ENCODE peak calls at places on chromosomes 5 and 9, in five cellular contexts. D, I, T, F and Z are unnamed samples.

GRCh38 chr5:117454716-117455212 is 880.1 kb upstream of the SEMA6A start:
- DNase-seq in D (no peak), I (no peak), T (no peak), F (peak), Z (no peak)

GRCh38 chr5:1297243-1297642 is 2.4 kb upstream of the TERT start:
- DNase-seq in D (no peak), I (no peak), T (no peak), F (no peak), Z (no peak)

GRCh38 chr5:115351356-115352195 is 55.1 kb upstream of the CCDC112 start:
- DNase-seq in D (no peak), I (no peak), T (peak), F (no peak), Z (no peak)

GRCh38 chr9:5838884-5839571 is 6.1 kb upstream of the ERMP1 start:
- DNase-seq in D (no peak), I (no peak), T (peak), F (no peak), Z (peak)

GRCh38 chr9:100294341-100294740 is 58.4 kb downstream of the TEX10 start:
- DNase-seq in D (no peak), I (no peak), T (no peak), F (no peak), Z (no peak)

GRCh38 chr9:79023134-79023577 is 548.6 kb upstream of the TLE4 start:
- DNase-seq in D (no peak), I (no peak), T (peak), F (no peak), Z (no peak)

GRCh38 chr5:91794856-91795548 is 411.9 kb upstream of the ARRDC3 start:
- DNase-seq in D (no peak), I (no peak), T (peak), F (no peak), Z (no peak)

GRCh38 chr9:133144142-133144886 is 19.4 kb downstream of the GBGT1 start:
- DNase-seq in D (peak), I (no peak), T (peak), F (peak), Z (peak)

GRCh38 chr9:125075997-125076396 is 67.3 kb downstream of the SCAI start:
- DNase-seq in D (no peak), I (no peak), T (no peak), F (no peak), Z (no peak)

GRCh38 chr5:62942384-62942783 is 363.8 kb downstream of the LRRC70 start:
- DNase-seq in D (no peak), I (no peak), T (no peak), F (no peak), Z (no peak)

GRCh38 chr5:78509884-78510769 is 138.4 kb downstream of the LHFPL2 start:
- DNase-seq in D (peak), I (peak), T (no peak), F (peak), Z (peak)

GRCh38 chr9:18260527-18260926 is 213.4 kb upstream of the ADAMTSL1 start:
- DNase-seq in D (no peak), I (no peak), T (no peak), F (no peak), Z (no peak)

GRCh38 chr9:98218562-98219363 is 26.3 kb upstream of the CORO2A start:
- DNase-seq in D (no peak), I (no peak), T (no peak), F (no peak), Z (no peak)

GRCh38 chr9:124285903-124286291 is 28.1 kb downstream of the NEK6 start:
- DNase-seq in D (no peak), I (no peak), T (peak), F (peak), Z (peak)

GRCh38 chr5:158599132-158599531 is 500.6 kb downstream of the EBF1 start:
- DNase-seq in D (no peak), I (no peak), T (no peak), F (no peak), Z (no peak)

GRCh38 chr9:79201641-79202040 is 370.1 kb upstream of the TLE4 start:
- DNase-seq in D (no peak), I (no peak), T (no peak), F (no peak), Z (no peak)

GRCh38 chr5:108786806-108787483 is 39.2 kb downstream of the FER start:
- DNase-seq in D (no peak), I (no peak), T (no peak), F (no peak), Z (no peak)

GRCh38 chr9:125822902-125823301 is 75.7 kb downstream of the PBX3 start:
- DNase-seq in D (no peak), I (no peak), T (no peak), F (no peak), Z (no peak)

GRCh38 chr9:20561542-20561941 is 60.8 kb downstream of the MLLT3 start:
- DNase-seq in D (no peak), I (no peak), T (no peak), F (no peak), Z (no peak)

GRCh38 chr9:116639251-116639741 is 47.8 kb upstream of the TRIM32 start:
- DNase-seq in D (no peak), I (no peak), T (peak), F (no peak), Z (no peak)

GRCh38 chr9:15231788-15232635 is 75.0 kb downstream of the TTC39B start:
- DNase-seq in D (no peak), I (no peak), T (no peak), F (no peak), Z (no peak)

GRCh38 chr9:124282442-124283231 is 24.9 kb downstream of the NEK6 start:
- DNase-seq in D (no peak), I (no peak), T (peak), F (peak), Z (no peak)

GRCh38 chr5:51960617-51961115 is 577.4 kb downstream of the ISL1 start:
- DNase-seq in D (no peak), I (no peak), T (no peak), F (no peak), Z (no peak)

GRCh38 chr5:17991775-17992174 is 357.5 kb downstream of the TAF11L14 start:
- DNase-seq in D (no peak), I (peak), T (no peak), F (no peak), Z (no peak)

GRCh38 chr9:14538529-14538928 is 154.7 kb downstream of the ZDHHC21 start:
- DNase-seq in D (no peak), I (no peak), T (no peak), F (no peak), Z (no peak)

GRCh38 chr9:12783767-12784460 is 9.1 kb downstream of the LURAP1L start:
- DNase-seq in D (no peak), I (no peak), T (no peak), F (no peak), Z (no peak)

GRCh38 chr9:130430232-130430631 is 14.5 kb upstream of the ASS1 start:
- DNase-seq in D (no peak), I (no peak), T (no peak), F (no peak), Z (no peak)

GRCh38 chr5:82356808-82357671 is 78.9 kb upstream of the RPS23 start:
- DNase-seq in D (peak), I (no peak), T (peak), F (peak), Z (peak)

GRCh38 chr9:35112257-35113020 is 3.2 kb downstream of the ATOSB start:
- DNase-seq in D (peak), I (no peak), T (peak), F (peak), Z (no peak)

GRCh38 chr5:61651202-61651601 is 319.1 kb downstream of the ZSWIM6 start:
- DNase-seq in D (no peak), I (no peak), T (no peak), F (no peak), Z (no peak)

GRCh38 chr5:154753792-154754191 is 1.4 kb upstream of the LARP1 start:
- DNase-seq in D (peak), I (peak), T (peak), F (peak), Z (peak)

GRCh38 chr5:151757233-151758140 is 944 bp downstream of the ATOX1 start:
- DNase-seq in D (no peak), I (no peak), T (peak), F (no peak), Z (no peak)

GRCh38 chr9:84858373-84858772 is 188.8 kb downstream of the NTRK2 start:
- DNase-seq in D (no peak), I (no peak), T (no peak), F (no peak), Z (no peak)

GRCh38 chr5:38642194-38642987 is 85.9 kb upstream of the LIFR start:
- DNase-seq in D (no peak), I (no peak), T (no peak), F (no peak), Z (no peak)

GRCh38 chr5:7094626-7095025 is 301.3 kb upstream of the ADCY2 start:
- DNase-seq in D (no peak), I (no peak), T (no peak), F (no peak), Z (no peak)

GRCh38 chr5:176365663-176366574 is 632 bp downstream of the ARL10 start:
- DNase-seq in D (no peak), I (peak), T (no peak), F (peak), Z (no peak)

GRCh38 chr9:124281934-124282351 is 24.2 kb downstream of the NEK6 start:
- DNase-seq in D (no peak), I (no peak), T (no peak), F (no peak), Z (no peak)

GRCh38 chr5:140043508-140043872 is 391 bp upstream of the NRG2 start:
- DNase-seq in D (no peak), I (peak), T (no peak), F (no peak), Z (no peak)

GRCh38 chr9:32558408-32558914 is 6.1 kb upstream of the TOPORS start:
- DNase-seq in D (no peak), I (no peak), T (no peak), F (no peak), Z (no peak)

GRCh38 chr9:114373960-114374730 is 13.6 kb downstream of the AKNA start:
- DNase-seq in D (no peak), I (no peak), T (no peak), F (no peak), Z (no peak)

GRCh38 chr5:143986567-143987242 is 174.7 kb downstream of the HMHB1 start:
- DNase-seq in D (no peak), I (no peak), T (peak), F (no peak), Z (peak)
- H3K27ac ChIP-seq in D (peak), I (no peak), T (peak), F (no peak), Z (no peak)

DNA sequence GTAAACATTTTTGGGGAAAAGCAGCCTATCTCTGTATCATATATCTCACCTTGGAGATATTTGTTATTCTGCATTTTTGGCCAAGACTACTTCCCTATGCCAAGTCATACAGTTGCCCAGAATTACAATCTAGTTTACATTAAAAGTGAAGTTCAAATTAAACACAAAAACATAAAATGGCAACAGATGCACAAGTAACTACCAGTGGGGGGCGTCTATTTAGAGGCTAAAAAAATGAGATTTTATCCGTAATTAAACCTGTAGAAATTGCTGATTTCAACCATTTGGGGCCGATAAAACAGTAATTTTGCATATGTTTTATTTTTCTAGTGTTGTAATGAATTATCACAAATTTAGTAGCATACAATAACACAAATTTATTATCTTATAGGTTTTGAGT is 787.1 kb upstream of the CHD1 start:
- DNase-seq in D (no peak), I (no peak), T (no peak), F (no peak), Z (no peak)
- TF ChIP-seq CTCF in D (no peak), I (no peak), T (no peak), F (no peak), Z (no peak)

GRCh38 chr5:58258984-58259684 is 200.8 kb downstream of the PLK2 start:
- DNase-seq in D (no peak), I (no peak), T (no peak), F (no peak), Z (no peak)
- H3K27ac ChIP-seq in D (peak), I (no peak), T (peak), F (peak), Z (no peak)

GRCh38 chr5:150120062-150120441 is 33.7 kb upstream of the CSF1R start:
- DNase-seq in D (no peak), I (no peak), T (no peak), F (no peak), Z (no peak)
- TF ChIP-seq CTCF in D (no peak), I (no peak), T (no peak), F (no peak), Z (no peak)

DNA sequence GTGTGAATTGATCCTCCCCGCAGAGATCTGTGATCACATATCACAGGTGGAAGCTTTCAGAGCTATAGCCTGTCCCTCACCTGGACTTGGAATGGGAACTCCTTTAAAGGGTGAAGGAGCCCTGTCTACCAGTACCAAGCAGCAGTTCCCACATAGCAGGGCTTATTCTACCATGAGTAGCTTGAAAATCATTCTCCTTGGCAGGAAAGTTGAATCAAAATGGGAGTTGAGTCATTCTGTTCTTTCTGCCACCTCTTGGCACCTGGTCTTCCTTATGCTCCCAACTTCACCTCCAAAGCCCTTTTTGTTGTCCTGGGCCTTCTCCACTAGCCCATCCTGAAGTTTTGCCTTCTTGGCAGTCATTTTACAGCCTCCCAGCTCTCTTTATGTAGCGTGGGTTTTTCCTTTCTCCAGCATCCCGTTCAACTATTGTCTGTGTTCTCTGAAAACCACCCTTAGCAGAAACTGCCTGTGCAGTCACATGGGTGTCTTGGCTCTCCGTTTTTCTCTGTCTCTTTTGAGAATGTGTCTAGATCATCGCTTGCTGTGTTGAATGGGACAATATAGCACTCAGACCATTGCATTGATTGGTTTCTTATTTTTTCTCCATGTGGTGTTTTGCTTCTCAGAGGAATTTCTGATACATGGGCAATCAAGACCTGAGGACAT is 222.2 kb downstream of the AOPEP start:
- DNase-seq in D (no peak), I (no peak), T (no peak), F (no peak), Z (no peak)
- H3K27ac ChIP-seq in D (peak), I (peak), T (no peak), F (peak), Z (peak)

GRCh38 chr9:131695366-131696162 is 44.3 kb downstream of the RAPGEF1 start:
- DNase-seq in D (no peak), I (peak), T (no peak), F (no peak), Z (no peak)

GRCh38 chr9:131696163-131696439 is 43.8 kb downstream of the RAPGEF1 start:
- DNase-seq in D (no peak), I (no peak), T (no peak), F (no peak), Z (no peak)

GRCh38 chr9:131698715-131699053 is 41.2 kb downstream of the RAPGEF1 start:
- DNase-seq in D (no peak), I (no peak), T (no peak), F (no peak), Z (no peak)

GRCh38 chr9:131697908-131698714 is 41.8 kb downstream of the RAPGEF1 start:
- DNase-seq in D (no peak), I (no peak), T (no peak), F (no peak), Z (no peak)

DNA sequence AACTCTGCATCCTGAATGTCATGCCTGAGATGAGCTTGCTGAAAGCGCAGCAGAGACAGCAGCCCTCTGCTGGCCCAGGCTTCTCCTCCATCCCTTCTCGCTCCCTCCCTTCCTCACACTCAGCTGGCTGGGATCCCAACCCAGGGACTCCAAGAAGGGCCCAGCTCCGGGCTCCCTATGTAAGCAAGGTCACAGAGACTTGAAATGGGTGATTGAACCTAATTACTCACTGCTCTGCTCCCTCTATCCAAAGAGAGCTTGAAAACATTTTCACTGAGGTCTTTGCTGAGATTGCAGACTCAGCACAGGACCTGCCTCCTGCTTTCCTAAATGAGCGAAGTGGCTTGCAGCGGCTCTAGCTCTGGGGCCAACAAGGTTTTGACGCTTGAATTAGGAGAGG is 42.8 kb downstream of the RAPGEF1 start:
- DNase-seq in D (no peak), I (peak), T (no peak), F (peak), Z (no peak)
- TF ChIP-seq CTCF in D (no peak), I (peak), T (peak), F (peak), Z (no peak)